ENCODE peak calls at places on chromosomes 7 and 10, in eight cellular contexts. B is kidney, Q is Panc1, O is GM23248, X is heart right ventricle, M is A549, C is GM23338, F is astrocyte. J is an unnamed sample.

GRCh38 chr10:70052462-70053211 is at the start of gene MACROH2A2:
- DNase-seq in C (peak; percentile 84), O (peak; percentile 74), F (peak; percentile 76), M (peak; percentile 73), Q (no peak), X (peak; percentile 59), B (peak; percentile 87), J (peak; percentile 69)

GRCh38 chr10:46557319-46558140 is 1.1 kb upstream of the GPRIN2 start:
- DNase-seq in C (peak; percentile 77), M (peak; percentile 38), X (peak; percentile 5), F (no peak), O (no peak), Q (no peak), B (peak; percentile 88), J (no peak)

GRCh38 chr7:24573554-24574338 is 494 bp downstream of the PALS2 start:
- DNase-seq in C (peak; percentile 81), F (peak; percentile 54), Q (no peak), B (peak; percentile 83), O (peak; percentile 85), M (peak; percentile 31), X (peak; percentile 18), J (peak; percentile 42)

GRCh38 chr7:135980665-135981180 is 3.6 kb upstream of the MTPN start:
- DNase-seq in F (peak; percentile 80), M (no peak), B (no peak), O (peak; percentile 90), X (no peak), C (no peak), Q (no peak), J (peak; percentile 85)

GRCh38 chr7:85021090-85021704 is 165.7 kb downstream of the SEMA3D start:
- DNase-seq in B (no peak), Q (no peak), C (peak; percentile 32), X (no peak), F (no peak), M (peak; percentile 1), O (peak; percentile 55), J (no peak)

GRCh38 chr10:5618829-5619228 is 47.6 kb downstream of the ASB13 start:
- DNase-seq in Q (no peak), F (no peak), M (no peak), B (peak; percentile 46), X (no peak), O (peak; percentile 68), C (no peak), J (peak; percentile 20)

GRCh38 chr10:29530112-29530976 is 104.4 kb downstream of the SVIL start:
- DNase-seq in F (no peak), B (no peak), X (no peak), C (no peak), Q (no peak), M (no peak), O (no peak), J (no peak)

GRCh38 chr7:31553636-31554035 is 39.7 kb downstream of the ITPRID1 start:
- DNase-seq in Q (no peak), M (no peak), B (no peak), O (no peak), F (no peak), C (no peak), X (no peak), J (no peak)

GRCh38 chr10:117830832-117831231 is 215.9 kb downstream of the RAB11FIP2 start:
- DNase-seq in O (no peak), B (no peak), M (no peak), X (no peak), Q (no peak), C (peak; percentile 74), F (no peak), J (no peak)

GRCh38 chr7:129468087-129468486 is 33.9 kb downstream of the STRIP2 start:
- DNase-seq in F (peak; percentile 64), B (no peak), C (no peak), X (no peak), O (peak; percentile 83), Q (no peak), M (no peak), J (peak; percentile 72)

GRCh38 chr10:62441953-62442352 is 67.8 kb downstream of the ZNF365 start:
- DNase-seq in C (no peak), B (no peak), F (no peak), X (no peak), O (no peak), Q (no peak), M (no peak), J (no peak)

GRCh38 chr10:101301111-101301731 is 52.7 kb upstream of the BTRC start:
- DNase-seq in B (no peak), O (peak; percentile 44), F (no peak), C (peak; percentile 73), X (peak; percentile 33), Q (no peak), M (peak; percentile 60), J (peak; percentile 34)

GRCh38 chr7:141220263-141220662 is 146.4 kb downstream of the TMEM178B start:
- DNase-seq in F (no peak), Q (no peak), X (no peak), B (no peak), O (no peak), M (peak; percentile 13), C (peak; percentile 75), J (peak; percentile 9)

GRCh38 chr10:15715619-15716227 is 4.0 kb downstream of the ITGA8 start:
- DNase-seq in X (no peak), Q (no peak), M (no peak), F (no peak), O (peak; percentile 56), B (no peak), C (peak; percentile 47), J (no peak)

GRCh38 chr7:13111230-13111629 is 423.8 kb downstream of the ARL4A start:
- DNase-seq in B (no peak), O (peak; percentile 27), F (peak; percentile 23), M (no peak), C (no peak), X (no peak), Q (no peak), J (no peak)

GRCh38 chr7:34430456-34430855 is 227.6 kb upstream of the NPSR1 start:
- DNase-seq in F (peak; percentile 67), X (peak; percentile 23), O (peak; percentile 81), C (peak; percentile 26), Q (no peak), B (no peak), M (peak; percentile 42), J (peak; percentile 70)

GRCh38 chr7:155745737-155746136 is 66.5 kb downstream of the SHH start:
- DNase-seq in Q (no peak), B (no peak), X (no peak), M (no peak), C (no peak), O (no peak), F (no peak), J (no peak)

GRCh38 chr7:155744931-155745683 is 67.2 kb downstream of the SHH start:
- DNase-seq in F (no peak), Q (no peak), M (no peak), X (no peak), B (peak; percentile 63), O (no peak), C (no peak), J (no peak)

GRCh38 chr7:155741061-155741460 is 71.2 kb downstream of the SHH start:
- DNase-seq in X (no peak), O (no peak), C (peak; percentile 73), B (no peak), Q (no peak), M (no peak), F (no peak), J (no peak)

GRCh38 chr7:155741805-155742204 is 70.5 kb downstream of the SHH start:
- DNase-seq in F (no peak), Q (no peak), X (no peak), O (no peak), M (no peak), B (peak; percentile 73), C (no peak), J (no peak)

DNA sequence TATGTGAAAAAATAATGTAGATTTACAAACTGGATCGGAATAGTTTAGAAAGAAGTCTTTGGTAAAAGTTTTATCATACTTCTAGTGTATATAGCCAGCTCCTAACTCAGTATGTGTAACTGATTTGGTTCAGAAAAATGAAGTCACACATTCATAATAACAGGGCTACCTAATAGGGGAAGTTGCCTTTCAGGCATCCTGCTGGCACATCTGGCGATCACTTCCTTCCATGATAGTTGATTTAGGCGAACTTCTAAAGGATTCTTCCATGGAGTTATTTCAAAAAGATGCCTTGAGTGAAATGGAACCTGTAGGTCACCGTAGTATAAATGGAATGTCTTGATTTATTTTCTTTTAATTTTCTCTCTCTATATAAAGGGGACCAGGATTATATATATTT is 69.1 kb downstream of the SHH start:
- DNase-seq in C (no peak), O (no peak), B (no peak), X (no peak), F (no peak), Q (no peak), M (no peak), J (no peak)
- H3K4me1 ChIP-seq in C (peaks cover 18% of the 10 kb centered on the region), O (no peaks in the 10 kb centered on the region), B (no peaks in the 10 kb centered on the region), X (peaks cover 11% of the 10 kb centered on the region), F (no peaks in the 10 kb centered on the region), Q (no peaks in the 10 kb centered on the region), M (peaks cover 9% of the 10 kb centered on the region), J (no peaks in the 10 kb centered on the region)

DNA sequence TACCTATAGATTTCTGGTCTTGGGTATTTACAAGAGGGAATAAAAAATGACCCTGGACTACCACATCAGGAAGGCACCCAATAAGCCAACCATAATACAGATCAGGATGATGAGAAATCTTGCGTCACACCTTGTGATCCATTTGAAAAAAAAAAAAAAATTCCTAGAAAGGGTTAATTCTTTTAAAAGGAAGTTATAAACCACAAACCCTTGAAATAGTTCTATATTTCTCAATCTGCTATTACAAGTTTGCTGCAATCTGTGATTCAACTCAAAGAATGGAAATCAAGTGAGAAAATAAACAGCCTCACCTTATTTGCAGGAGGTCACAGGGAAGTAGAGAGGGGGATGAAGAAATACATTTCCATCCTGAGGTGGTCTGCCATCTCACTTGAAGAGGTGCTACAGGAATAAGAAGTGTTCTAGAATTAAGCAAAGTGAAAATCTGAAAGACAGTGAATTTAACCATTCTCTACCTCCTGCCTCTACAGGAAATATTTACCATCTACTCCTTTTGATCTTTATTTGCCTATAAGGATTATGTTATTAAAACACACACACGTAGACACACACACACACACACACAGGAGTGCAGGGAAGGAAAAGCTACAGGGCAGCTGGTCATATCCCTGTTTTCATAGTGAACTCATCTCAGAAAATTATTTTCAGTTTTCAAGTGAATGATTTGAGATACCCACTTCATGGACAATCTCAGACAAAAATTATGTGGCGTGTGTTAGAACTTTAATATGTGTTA is 231.2 kb upstream of the CELF2 start:
- DNase-seq in Q (no peak), X (no peak), O (peak; percentile 81), C (no peak), M (no peak), B (no peak), F (peak; percentile 56), J (peak; percentile 64)
- H3K4me1 ChIP-seq in Q (no peaks in the 10 kb centered on the region), X (peaks cover 23% of the 10 kb centered on the region), O (peaks cover 46% of the 10 kb centered on the region), C (no peaks in the 10 kb centered on the region), M (no peaks in the 10 kb centered on the region), B (no peaks in the 10 kb centered on the region), F (peaks cover 21% of the 10 kb centered on the region), J (peaks cover 9% of the 10 kb centered on the region)

GRCh38 chr7:142611566-142612250 is 137.6 kb upstream of the PRSS1 start:
- DNase-seq in Q (no peak), C (no peak), M (no peak), O (peak; percentile 17), F (no peak), X (no peak), B (no peak), J (no peak)
- H3K4me1 ChIP-seq in Q (no peaks in the 10 kb centered on the region), C (no peaks in the 10 kb centered on the region), M (no peaks in the 10 kb centered on the region), O (peaks cover 16% of the 10 kb centered on the region), F (no peaks in the 10 kb centered on the region), X (no peaks in the 10 kb centered on the region), B (no peaks in the 10 kb centered on the region), J (peaks cover 3% of the 10 kb centered on the region)

DNA sequence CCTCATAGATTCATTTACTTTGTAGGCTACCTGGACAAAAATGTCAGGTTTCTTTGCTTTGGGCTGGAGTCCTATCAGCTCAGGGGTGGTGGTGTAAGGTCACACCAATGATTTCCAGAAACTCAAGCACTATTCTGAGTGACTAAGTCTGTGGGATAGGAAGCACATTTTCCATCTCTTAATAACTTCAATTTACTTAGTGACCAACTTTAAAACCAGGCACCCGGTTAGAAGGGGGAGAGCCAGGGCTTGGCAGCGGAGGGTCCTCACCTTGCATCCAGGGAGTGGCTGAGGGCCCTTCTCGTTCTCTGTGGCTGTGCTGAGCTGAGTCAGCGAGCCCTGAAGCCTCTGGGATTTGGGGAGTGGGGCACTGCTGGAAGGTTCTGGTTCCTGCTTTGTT is 6.7 kb downstream of the CHST3 start:
- DNase-seq in F (no peak), M (no peak), O (peak; percentile 65), B (no peak), C (no peak), X (no peak), Q (no peak), J (no peak)
- H3K4me1 ChIP-seq in F (peaks cover 67% of the 10 kb centered on the region), M (peaks cover 100% of the 10 kb centered on the region), O (peaks cover 74% of the 10 kb centered on the region), B (peaks cover 65% of the 10 kb centered on the region), C (peaks cover 13% of the 10 kb centered on the region), X (peaks cover 82% of the 10 kb centered on the region), Q (peaks cover 96% of the 10 kb centered on the region), J (peaks cover 34% of the 10 kb centered on the region)